ENCODE peak calls at places on chromosomes 5 and 9, in five cellular contexts. E is CD4-positive, alpha-beta memory T cell; N is prostate gland; D is right cardiac atrium; S is WERI-Rb-1. Z is an unnamed sample.

GRCh38 chr9:119268985-119269384 is 100.2 kb downstream of the BRINP1 start:
- DNase-seq in N (no peak), D (no peak), S (no peak), E (no peak), Z (no peak)

GRCh38 chr9:131042666-131043065 is 33.7 kb downstream of the LAMC3 start:
- DNase-seq in E (no peak), D (no peak), N (no peak), S (no peak), Z (no peak)

GRCh38 chr5:155089649-155090048 is 76.1 kb downstream of the KIF4B start:
- DNase-seq in E (no peak), D (no peak), S (no peak), N (no peak), Z (no peak)

GRCh38 chr5:79834420-79835219 is 145.0 kb downstream of the CMYA5 start:
- DNase-seq in D (no peak), E (no peak), S (peak; percentile 32), N (no peak), Z (no peak)

GRCh38 chr9:95463145-95464060 is 53.4 kb downstream of the PTCH1 start:
- DNase-seq in D (no peak), S (peak; percentile 56), E (no peak), N (no peak), Z (no peak)

GRCh38 chr9:95058121-95058785 is 259.3 kb downstream of the FANCC start:
- DNase-seq in N (no peak), D (no peak), E (no peak), S (no peak), Z (no peak)

GRCh38 chr9:3482578-3482977 is 43.2 kb downstream of the RFX3 start:
- DNase-seq in D (no peak), N (no peak), E (no peak), S (no peak), Z (no peak)

GRCh38 chr9:13728917-13729811 is 449.7 kb upstream of the MPDZ start:
- DNase-seq in N (no peak), E (no peak), S (no peak), D (no peak), Z (no peak)

GRCh38 chr9:96230002-96230401 is 72.0 kb downstream of the HSD17B3 start:
- DNase-seq in N (no peak), S (no peak), D (no peak), E (no peak), Z (no peak)

GRCh38 chr9:96186601-96187011 is 115.4 kb downstream of the HSD17B3 start:
- DNase-seq in D (peak; percentile 72), N (peak; percentile 82), E (no peak), S (no peak), Z (no peak)

GRCh38 chr5:170503970-170504525 is at the start of gene KCNIP1:
- DNase-seq in D (no peak), S (no peak), N (no peak), E (no peak), Z (no peak)

GRCh38 chr5:126414874-126415502 is 8.2 kb upstream of the GRAMD2B start:
- DNase-seq in N (peak; percentile 40), E (no peak), S (no peak), D (peak; percentile 46), Z (no peak)

GRCh38 chr5:155631116-155631515 is 617.6 kb downstream of the KIF4B start:
- DNase-seq in S (no peak), N (no peak), E (no peak), D (no peak), Z (no peak)

GRCh38 chr5:149053027-149053705 is 9.7 kb downstream of the SH3TC2 start:
- DNase-seq in D (no peak), E (no peak), S (peak; percentile 46), N (peak; percentile 51), Z (no peak)

GRCh38 chr5:89105836-89106235 is 222.9 kb upstream of the MEF2C start:
- DNase-seq in N (no peak), D (no peak), S (no peak), E (no peak), Z (no peak)

GRCh38 chr5:154375331-154376008 is 70.3 kb upstream of the SAP30L start:
- DNase-seq in E (no peak), D (no peak), N (no peak), S (no peak), Z (no peak)

GRCh38 chr9:96612105-96612965 is 7.3 kb downstream of the CDC14B start:
- DNase-seq in E (no peak), D (peak; percentile 71), N (peak; percentile 34), S (no peak), Z (no peak)

GRCh38 chr9:35162605-35163315 is 951 bp downstream of the UNC13B start:
- DNase-seq in N (no peak), D (no peak), S (no peak), E (no peak), Z (no peak)

GRCh38 chr9:72839140-72839539 is 113.7 kb downstream of the ALDH1A1 start:
- DNase-seq in E (no peak), D (no peak), S (no peak), N (no peak), Z (no peak)

GRCh38 chr9:18923167-18923566 is 109.8 kb downstream of the SAXO1 start:
- DNase-seq in S (no peak), D (no peak), N (no peak), E (no peak), Z (no peak)

GRCh38 chr5:119470851-119471451 is 18.7 kb downstream of the HSD17B4 start:
- DNase-seq in E (no peak), D (no peak), N (no peak), S (peak; percentile 20), Z (no peak)

GRCh38 chr9:93594041-93594756 is 17.8 kb downstream of the PHF2 start:
- DNase-seq in S (no peak), E (no peak), D (peak; percentile 73), N (no peak), Z (no peak)

GRCh38 chr5:108382784-108383358 is 973 bp upstream of the FBXL17 start:
- DNase-seq in N (peak; percentile 7), S (no peak), D (no peak), E (no peak), Z (no peak)

GRCh38 chr5:176368726-176369125 is 3.4 kb downstream of the ARL10 start:
- DNase-seq in N (no peak), E (no peak), S (no peak), D (no peak), Z (no peak)

GRCh38 chr5:122846051-122846567 is 696 bp downstream of the SNX24 start:
- DNase-seq in N (no peak), E (no peak), D (no peak), S (no peak), Z (no peak)

GRCh38 chr5:40679998-40680681 is 425 bp downstream of the PTGER4 start:
- DNase-seq in N (peak; percentile 17), D (peak; percentile 60), E (peak; percentile 56), S (no peak), Z (no peak)

GRCh38 chr5:120160120-120160895 is 303.8 kb upstream of the PRR16 start:
- DNase-seq in D (no peak), E (no peak), S (no peak), N (no peak), Z (no peak)

GRCh38 chr5:108940500-108940899 is 192.8 kb downstream of the FER start:
- DNase-seq in N (no peak), S (no peak), E (no peak), D (no peak), Z (no peak)

GRCh38 chr5:83077662-83078261 is 415 bp downstream of the XRCC4 start:
- DNase-seq in S (no peak), D (no peak), N (no peak), E (peak; percentile 41), Z (peak; percentile 6)

GRCh38 chr5:139177809-139178581 is 20.2 kb downstream of the SIL1 start:
- DNase-seq in S (no peak), E (no peak), D (no peak), N (peak; percentile 34), Z (no peak)

GRCh38 chr5:154834045-154834444 is 16.4 kb downstream of the FAXDC2 start:
- DNase-seq in E (no peak), S (no peak), N (peak; percentile 38), D (no peak), Z (no peak)

GRCh38 chr9:129749575-129749974 is 3.3 kb downstream of the PTGES start:
- DNase-seq in N (no peak), E (no peak), S (no peak), D (no peak), Z (no peak)
- H3K27ac ChIP-seq in N (no peak overlapping the region), E (no peak overlapping the region), S (no peak overlapping the region), D (no peak overlapping the region), Z (no peak overlapping the region)

DNA sequence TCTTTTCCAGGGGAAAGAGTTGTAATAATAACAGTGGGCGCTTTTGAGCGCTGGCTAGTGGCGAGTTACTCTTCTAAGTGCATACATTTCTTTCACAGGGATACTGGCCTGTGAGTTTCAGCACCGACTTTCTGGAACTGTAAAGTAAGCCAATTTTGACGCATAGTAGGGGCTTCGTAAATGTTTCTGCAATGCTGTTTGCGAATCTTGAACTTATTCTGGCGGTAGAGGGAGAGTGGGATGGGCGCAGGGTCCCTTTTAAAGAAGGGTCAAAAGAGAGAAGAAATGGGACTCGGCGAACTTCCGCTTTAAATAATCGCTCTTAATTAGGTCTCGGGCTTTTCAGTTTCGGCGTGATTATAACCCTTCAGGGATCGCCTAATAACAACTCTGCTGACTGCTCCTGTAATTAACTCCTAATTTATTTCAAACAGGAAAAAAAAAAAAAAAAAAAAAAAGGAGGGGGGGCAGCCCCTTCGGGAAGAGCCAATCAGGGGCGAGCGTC is 351 bp upstream of the MSX2 start:
- DNase-seq in S (no peak), D (no peak), N (no peak), E (no peak), Z (no peak)
- H3K27ac ChIP-seq in S (no peak overlapping the region), D (no peak overlapping the region), N (peak overlapping the region; percentile 70), E (no peak overlapping the region), Z (no peak overlapping the region)

GRCh38 chr9:123343428-123344272 is 12.3 kb upstream of the CRB2 start:
- DNase-seq in S (no peak), E (no peak), D (no peak), N (no peak), Z (no peak)
- H3K27ac ChIP-seq in S (no peak overlapping the region), E (no peak overlapping the region), D (no peak overlapping the region), N (no peak overlapping the region), Z (no peak overlapping the region)

GRCh38 chr9:31908891-31909480 is 475.5 kb upstream of the ACO1 start:
- DNase-seq in D (no peak), E (no peak), S (no peak), N (no peak), Z (no peak)
- H3K27ac ChIP-seq in D (no peak overlapping the region), E (no peak overlapping the region), S (no peak overlapping the region), N (no peak overlapping the region), Z (no peak overlapping the region)

GRCh38 chr5:43973318-43973717 is 370.3 kb downstream of the NNT start:
- DNase-seq in N (no peak), D (no peak), S (no peak), E (no peak), Z (no peak)
- H3K27ac ChIP-seq in N (no peak overlapping the region), D (no peak overlapping the region), S (no peak overlapping the region), E (no peak overlapping the region), Z (no peak overlapping the region)

DNA sequence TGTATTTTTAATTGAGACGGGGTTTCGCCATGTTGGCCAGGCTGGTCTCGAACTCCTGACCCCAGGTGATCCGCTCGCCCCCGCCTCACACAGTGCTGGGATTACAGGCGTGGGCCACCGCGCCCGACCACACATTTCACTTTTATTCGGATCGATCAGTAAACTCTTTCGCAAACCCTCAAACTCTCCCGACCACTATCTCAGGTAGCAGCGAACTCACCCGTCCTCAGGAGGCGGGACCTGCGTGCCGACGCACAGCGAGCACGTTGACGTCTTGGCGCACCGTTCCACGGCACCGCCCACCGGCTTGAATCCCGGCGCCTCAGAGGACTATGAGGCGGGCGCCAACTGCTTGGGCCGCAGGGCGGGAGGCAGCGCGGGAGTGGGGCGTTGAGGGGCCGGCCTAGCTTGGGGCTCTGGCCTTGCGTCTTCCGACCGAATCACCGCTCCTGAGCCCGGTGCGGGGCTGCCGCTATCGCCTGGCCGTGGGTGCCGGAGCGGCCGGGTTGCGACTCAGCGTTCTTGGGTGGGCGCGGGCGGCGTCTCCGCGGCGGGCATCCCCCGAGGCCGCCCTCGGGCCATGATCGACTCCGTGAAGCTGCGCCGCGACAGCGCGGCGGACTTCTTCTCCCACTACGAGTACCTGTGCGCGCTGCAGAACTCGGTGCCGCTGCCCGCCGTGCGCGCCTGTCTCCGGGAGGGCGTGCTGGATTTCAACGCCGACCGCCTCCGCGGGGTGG is at the start of gene CEP78:
- DNase-seq in N (peak; percentile 91), S (peak; percentile 95), E (peak; percentile 88), D (peak; percentile 98), Z (peak; percentile 91)
- H3K27ac ChIP-seq in N (peak within 1 kb of the TSS; percentile 73), S (peak within 1 kb of the TSS; percentile 97), E (peak within 1 kb of the TSS; percentile 81), D (peak within 1 kb of the TSS; percentile 35), Z (peak within 1 kb of the TSS; percentile 83)

Z was measured in CD8-positive, alpha-beta T cell.